ENCODE peak calls at places on chromosomes 11 and 22, in five cellular contexts. One of them, this sample, is unnamed.

GRCh38 chr11:75571625-75572024 is 9.6 kb downstream of the SERPINH1 start:
- DNase-seq in HepG2: no peak
- DNase-seq in GM23248: no peak
- DNase-seq in IMR-90: no peak
- DNase-seq in DND-41: no peak
- DNase-seq in this sample: no peak

GRCh38 chr22:25567305-25567704 is 2.8 kb downstream of the GRK3 start:
- DNase-seq in IMR-90: no peak
- DNase-seq in DND-41: no peak
- DNase-seq in GM23248: no peak
- DNase-seq in HepG2: no peak
- DNase-seq in this sample: no peak

GRCh38 chr11:104001474-104001873 is 35.0 kb upstream of the DDI1 start:
- DNase-seq in IMR-90: peak; percentile 86
- DNase-seq in HepG2: no peak
- DNase-seq in GM23248: peak; percentile 18
- DNase-seq in DND-41: no peak
- DNase-seq in this sample: no peak

GRCh38 chr11:76795936-76796441 is 12.8 kb downstream of the TSKU start:
- DNase-seq in IMR-90: no peak
- DNase-seq in DND-41: no peak
- DNase-seq in GM23248: no peak
- DNase-seq in HepG2: no peak
- DNase-seq in this sample: no peak

GRCh38 chr11:77602385-77603105 is 12.8 kb downstream of the AQP11 start:
- DNase-seq in IMR-90: peak; percentile 90
- DNase-seq in GM23248: peak; percentile 89
- DNase-seq in HepG2: peak; percentile 72
- DNase-seq in DND-41: no peak
- DNase-seq in this sample: peak; percentile 38

GRCh38 chr22:17838180-17838865 is 64.1 kb upstream of the BID start:
- DNase-seq in IMR-90: no peak
- DNase-seq in DND-41: no peak
- DNase-seq in HepG2: no peak
- DNase-seq in GM23248: no peak
- DNase-seq in this sample: no peak

GRCh38 chr11:70580036-70580805 is 181.9 kb downstream of the CTTN start:
- DNase-seq in HepG2: no peak
- DNase-seq in IMR-90: no peak
- DNase-seq in GM23248: peak; percentile 8
- DNase-seq in DND-41: peak; percentile 37
- DNase-seq in this sample: no peak

GRCh38 chr11:94574193-94574961 is 7.2 kb downstream of the PIWIL4 start:
- DNase-seq in DND-41: no peak
- DNase-seq in GM23248: peak; percentile 87
- DNase-seq in IMR-90: peak; percentile 90
- DNase-seq in HepG2: no peak
- DNase-seq in this sample: no peak

GRCh38 chr11:118834428-118835028 is 43.6 kb upstream of the DDX6 start:
- DNase-seq in GM23248: peak; percentile 45
- DNase-seq in HepG2: no peak
- DNase-seq in IMR-90: peak; percentile 23
- DNase-seq in DND-41: no peak
- DNase-seq in this sample: no peak

GRCh38 chr22:29697853-29698598 is 21.8 kb upstream of the CABP7 start:
- DNase-seq in IMR-90: no peak
- DNase-seq in HepG2: no peak
- DNase-seq in DND-41: no peak
- DNase-seq in GM23248: no peak
- DNase-seq in this sample: no peak

GRCh38 chr22:23219787-23220484 is 39.6 kb downstream of the BCR start:
- DNase-seq in IMR-90: peak; percentile 61
- DNase-seq in DND-41: peak; percentile 89
- DNase-seq in GM23248: peak; percentile 73
- DNase-seq in HepG2: no peak
- DNase-seq in this sample: no peak

GRCh38 chr11:19769820-19770219 is 57.2 kb downstream of the NAV2 start:
- DNase-seq in IMR-90: peak; percentile 66
- DNase-seq in HepG2: no peak
- DNase-seq in DND-41: no peak
- DNase-seq in GM23248: peak; percentile 61
- DNase-seq in this sample: no peak

GRCh38 chr11:86802601-86803051 is 2.3 kb downstream of the PRSS23 start:
- DNase-seq in IMR-90: peak; percentile 57
- DNase-seq in DND-41: no peak
- DNase-seq in GM23248: peak; percentile 67
- DNase-seq in HepG2: peak; percentile 40
- DNase-seq in this sample: peak; percentile 62

GRCh38 chr22:25449781-25450317 is 114.6 kb upstream of the GRK3 start:
- DNase-seq in GM23248: peak; percentile 26
- DNase-seq in IMR-90: no peak
- DNase-seq in HepG2: no peak
- DNase-seq in DND-41: no peak
- DNase-seq in this sample: no peak

GRCh38 chr11:86222081-86222480 is 22.5 kb upstream of the EED start:
- DNase-seq in GM23248: no peak
- DNase-seq in IMR-90: no peak
- DNase-seq in HepG2: no peak
- DNase-seq in DND-41: no peak
- DNase-seq in this sample: no peak

GRCh38 chr11:8282621-8283509 is 19.2 kb upstream of the LMO1 start:
- DNase-seq in DND-41: no peak
- DNase-seq in GM23248: no peak
- DNase-seq in HepG2: no peak
- DNase-seq in IMR-90: no peak
- DNase-seq in this sample: no peak

GRCh38 chr22:28674121-28674563 is 5.5 kb downstream of the TTC28 start:
- DNase-seq in IMR-90: peak; percentile 43
- DNase-seq in DND-41: peak; percentile 76
- DNase-seq in GM23248: peak; percentile 41
- DNase-seq in HepG2: no peak
- DNase-seq in this sample: no peak

GRCh38 chr11:125165111-125165663 is 636 bp downstream of the PKNOX2 start:
- DNase-seq in DND-41: no peak
- DNase-seq in HepG2: no peak
- DNase-seq in GM23248: peak; percentile 73
- DNase-seq in IMR-90: peak; percentile 24
- DNase-seq in this sample: no peak

GRCh38 chr22:48237466-48237865 is 1475.0 kb downstream of the TBC1D22A start:
- DNase-seq in HepG2: no peak
- DNase-seq in IMR-90: no peak
- DNase-seq in GM23248: no peak
- DNase-seq in DND-41: no peak
- DNase-seq in this sample: no peak

GRCh38 chr11:96134622-96135021 is 208.4 kb downstream of the MAML2 start:
- DNase-seq in GM23248: peak; percentile 45
- DNase-seq in IMR-90: peak; percentile 44
- DNase-seq in HepG2: no peak
- DNase-seq in DND-41: no peak
- DNase-seq in this sample: no peak

GRCh38 chr11:118615282-118615979 is 8.0 kb downstream of the PHLDB1 start:
- DNase-seq in HepG2: peak; percentile 58
- DNase-seq in DND-41: no peak
- DNase-seq in GM23248: no peak
- DNase-seq in IMR-90: no peak
- DNase-seq in this sample: no peak

GRCh38 chr11:3781423-3781822 is 15.9 kb downstream of the NUP98 start:
- DNase-seq in HepG2: no peak
- DNase-seq in IMR-90: peak; percentile 55
- DNase-seq in GM23248: peak; percentile 70
- DNase-seq in DND-41: no peak
- DNase-seq in this sample: no peak

GRCh38 chr11:115580927-115581680 is 76.9 kb upstream of the CADM1 start:
- DNase-seq in HepG2: no peak
- DNase-seq in DND-41: no peak
- DNase-seq in GM23248: no peak
- DNase-seq in IMR-90: no peak
- DNase-seq in this sample: no peak

GRCh38 chr11:116613201-116613910 is 159.4 kb downstream of the BUD13 start:
- DNase-seq in DND-41: no peak
- DNase-seq in IMR-90: no peak
- DNase-seq in HepG2: no peak
- DNase-seq in GM23248: no peak
- DNase-seq in this sample: no peak

GRCh38 chr11:78080084-78080817 is 589 bp upstream of the NDUFC2 start:
- DNase-seq in HepG2: no peak
- DNase-seq in DND-41: no peak
- DNase-seq in IMR-90: no peak
- DNase-seq in GM23248: no peak
- DNase-seq in this sample: no peak

GRCh38 chr22:40502919-40503318 is 132.5 kb downstream of the SGSM3 start:
- DNase-seq in GM23248: no peak
- DNase-seq in IMR-90: no peak
- DNase-seq in DND-41: no peak
- DNase-seq in HepG2: no peak
- DNase-seq in this sample: no peak

GRCh38 chr22:29093501-29093921 is 20.7 kb downstream of the KREMEN1 start:
- DNase-seq in GM23248: peak; percentile 87
- DNase-seq in DND-41: no peak
- DNase-seq in HepG2: no peak
- DNase-seq in IMR-90: peak; percentile 70
- DNase-seq in this sample: no peak

GRCh38 chr11:95695181-95695580 is 94.4 kb downstream of the FAM76B start:
- DNase-seq in DND-41: no peak
- DNase-seq in HepG2: no peak
- DNase-seq in GM23248: no peak
- DNase-seq in IMR-90: no peak
- DNase-seq in this sample: no peak

GRCh38 chr11:58513747-58514367 is 6.0 kb upstream of the OR5B21 start:
- DNase-seq in GM23248: peak; percentile 79
- DNase-seq in HepG2: peak; percentile 51
- DNase-seq in IMR-90: peak; percentile 76
- DNase-seq in DND-41: peak; percentile 12
- DNase-seq in this sample: no peak

GRCh38 chr11:73321342-73322110 is 13.4 kb downstream of the ARHGEF17 start:
- DNase-seq in DND-41: peak; percentile 53
- DNase-seq in GM23248: peak; percentile 61
- DNase-seq in IMR-90: peak; percentile 84
- DNase-seq in HepG2: no peak
- DNase-seq in this sample: no peak
- H3K9ac ChIP-seq in DND-41: no peak overlapping the region
- H3K9ac ChIP-seq in GM23248: peak overlapping the region; percentile 59
- H3K9ac ChIP-seq in IMR-90: peak overlapping the region; percentile 29
- H3K9ac ChIP-seq in HepG2: no peak overlapping the region
- H3K9ac ChIP-seq in this sample: no peak overlapping the region

GRCh38 chr11:43690929-43691328 is 10.4 kb downstream of the HSD17B12 start:
- DNase-seq in IMR-90: no peak
- DNase-seq in GM23248: no peak
- DNase-seq in DND-41: no peak
- DNase-seq in HepG2: no peak
- DNase-seq in this sample: no peak
- H3K4me2 ChIP-seq in IMR-90: no peak overlapping the region
- H3K4me2 ChIP-seq in GM23248: no peak overlapping the region
- H3K4me2 ChIP-seq in DND-41: no peak overlapping the region
- H3K4me2 ChIP-seq in HepG2: no peak overlapping the region
- H3K4me2 ChIP-seq in this sample: no peak overlapping the region

GRCh38 chr22:49598338-49598737 is 229.3 kb downstream of the BRD1 start:
- DNase-seq in GM23248: no peak
- DNase-seq in HepG2: no peak
- DNase-seq in IMR-90: no peak
- DNase-seq in DND-41: no peak
- DNase-seq in this sample: no peak
- H3K9ac ChIP-seq in GM23248: no peak overlapping the region
- H3K9ac ChIP-seq in HepG2: no peak overlapping the region
- H3K9ac ChIP-seq in IMR-90: no peak overlapping the region
- H3K9ac ChIP-seq in DND-41: no peak overlapping the region
- H3K9ac ChIP-seq in this sample: no peak overlapping the region

GRCh38 chr11:111573821-111574249 is 28.4 kb upstream of the SIK2 start:
- DNase-seq in DND-41: no peak
- DNase-seq in GM23248: peak; percentile 51
- DNase-seq in HepG2: no peak
- DNase-seq in IMR-90: no peak
- DNase-seq in this sample: no peak
- H3K4me2 ChIP-seq in DND-41: no peak overlapping the region
- H3K4me2 ChIP-seq in GM23248: peak overlapping the region; percentile 19
- H3K4me2 ChIP-seq in HepG2: peak overlapping the region; percentile 39
- H3K4me2 ChIP-seq in IMR-90: peak overlapping the region; percentile 7
- H3K4me2 ChIP-seq in this sample: no peak overlapping the region

GRCh38 chr22:42379961-42380537 is 52.2 kb downstream of the NFAM1 start:
- DNase-seq in HepG2: no peak
- DNase-seq in GM23248: no peak
- DNase-seq in DND-41: no peak
- DNase-seq in IMR-90: no peak
- DNase-seq in this sample: no peak

GRCh38 chr22:42383287-42383686 is 48.9 kb downstream of the NFAM1 start:
- DNase-seq in IMR-90: no peak
- DNase-seq in GM23248: no peak
- DNase-seq in HepG2: no peak
- DNase-seq in DND-41: no peak
- DNase-seq in this sample: no peak

GRCh38 chr22:42384506-42384905 is 47.7 kb downstream of the NFAM1 start:
- DNase-seq in IMR-90: no peak
- DNase-seq in HepG2: no peak
- DNase-seq in GM23248: no peak
- DNase-seq in DND-41: no peak
- DNase-seq in this sample: no peak

GRCh38 chr22:42383851-42384417 is 48.3 kb downstream of the NFAM1 start:
- DNase-seq in IMR-90: no peak
- DNase-seq in HepG2: no peak
- DNase-seq in GM23248: no peak
- DNase-seq in DND-41: no peak
- DNase-seq in this sample: no peak

GRCh38 chr22:42381152-42381551 is 51.1 kb downstream of the NFAM1 start:
- DNase-seq in IMR-90: no peak
- DNase-seq in GM23248: no peak
- DNase-seq in DND-41: no peak
- DNase-seq in HepG2: no peak
- DNase-seq in this sample: no peak
- H3K9ac ChIP-seq in IMR-90: no peak overlapping the region
- H3K9ac ChIP-seq in GM23248: no peak overlapping the region
- H3K9ac ChIP-seq in DND-41: no peak overlapping the region
- H3K9ac ChIP-seq in HepG2: no peak overlapping the region
- H3K9ac ChIP-seq in this sample: no peak overlapping the region

DNA sequence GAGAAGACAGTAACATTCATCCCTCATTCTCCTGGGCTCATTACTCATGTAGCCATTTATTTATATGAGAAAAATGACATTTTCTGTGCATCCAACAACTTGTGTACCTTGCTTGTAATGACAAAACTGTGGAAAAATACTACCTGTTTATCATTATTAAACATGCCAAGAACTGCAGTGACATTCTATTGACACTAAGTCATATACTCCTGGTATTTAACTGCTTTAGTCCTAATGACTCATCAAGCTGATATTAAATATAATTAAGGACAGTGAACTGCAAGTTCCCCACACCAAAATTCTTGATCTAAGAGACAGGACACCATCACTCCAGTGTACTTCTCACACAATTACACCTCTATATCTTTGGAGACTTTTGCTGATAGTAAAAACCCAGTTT is 1328.7 kb upstream of the RAG2 start:
- DNase-seq in DND-41: no peak
- DNase-seq in GM23248: no peak
- DNase-seq in HepG2: no peak
- DNase-seq in IMR-90: no peak
- DNase-seq in this sample: no peak
- H3K4me2 ChIP-seq in DND-41: no peak overlapping the region
- H3K4me2 ChIP-seq in GM23248: no peak overlapping the region
- H3K4me2 ChIP-seq in HepG2: no peak overlapping the region
- H3K4me2 ChIP-seq in IMR-90: no peak overlapping the region
- H3K4me2 ChIP-seq in this sample: no peak overlapping the region

GRCh38 chr22:46234851-46235437 is 15.1 kb downstream of the CDPF1 start:
- DNase-seq in IMR-90: no peak
- DNase-seq in HepG2: no peak
- DNase-seq in GM23248: no peak
- DNase-seq in DND-41: no peak
- DNase-seq in this sample: no peak
- H3K9ac ChIP-seq in IMR-90: no peak overlapping the region
- H3K9ac ChIP-seq in HepG2: no peak overlapping the region
- H3K9ac ChIP-seq in GM23248: no peak overlapping the region
- H3K9ac ChIP-seq in DND-41: no peak overlapping the region
- H3K9ac ChIP-seq in this sample: no peak overlapping the region

This sample was measured in keratinocyte.